ENCODE peak calls at places on chromosome 19, in eight cellular contexts. V, R, P, O, B, U, E and H are unnamed samples.

GRCh38 chr19:18850560-18851375 is 19.0 kb downstream of the UPF1 start:
- DNase-seq in U (no peak), O (no peak), P (no peak), B (no peak), V (no peak), R (peak), E (no peak), H (no peak)

GRCh38 chr19:13984186-13984585 is 21.9 kb downstream of the RFX1 start:
- DNase-seq in V (no peak), U (no peak), R (no peak), B (no peak), P (no peak), O (no peak), E (no peak), H (no peak)

GRCh38 chr19:6250024-6250605 is 29.7 kb downstream of the MLLT1 start:
- DNase-seq in P (no peak), B (no peak), R (no peak), V (no peak), O (no peak), U (no peak), E (no peak), H (no peak)

GRCh38 chr19:40530091-40530901 is 46.4 kb upstream of the SHKBP1 start:
- DNase-seq in U (no peak), B (no peak), V (no peak), R (peak), P (no peak), O (no peak), E (peak), H (no peak)

GRCh38 chr19:46861691-46862503 is 1.1 kb downstream of the ARHGAP35 start:
- DNase-seq in P (peak), R (peak), E (no peak), V (no peak), B (no peak), U (no peak), O (no peak), H (no peak)

GRCh38 chr19:33064117-33064777 is 441 bp downstream of the RHPN2 start:
- DNase-seq in E (no peak), O (no peak), B (no peak), P (peak), V (no peak), U (no peak), R (peak), H (no peak)

GRCh38 chr19:46571495-46571894 is 29.6 kb upstream of the CALM3 start:
- DNase-seq in P (no peak), O (no peak), E (peak), U (no peak), R (no peak), V (no peak), B (peak), H (peak)

GRCh38 chr19:48501446-48501960 is 10.1 kb downstream of the LMTK3 start:
- DNase-seq in E (peak), U (no peak), P (peak), B (no peak), R (peak), O (no peak), V (peak), H (no peak)

GRCh38 chr19:4186087-4186993 is 3.9 kb downstream of the ANKRD24 start:
- DNase-seq in R (no peak), V (peak), B (peak), E (peak), U (no peak), O (no peak), P (peak), H (peak)

GRCh38 chr19:16988661-16989060 is 37.9 kb downstream of the CPAMD8 start:
- DNase-seq in P (no peak), V (no peak), E (no peak), B (no peak), O (no peak), R (no peak), U (no peak), H (no peak)

GRCh38 chr19:13010038-13010991 is 15.0 kb downstream of the NFIX start:
- DNase-seq in O (no peak), E (no peak), P (peak), R (peak), B (peak), U (no peak), V (no peak), H (no peak)

GRCh38 chr19:14476663-14477401 is 1.7 kb upstream of the PTGER1 start:
- DNase-seq in R (peak), U (no peak), P (peak), E (peak), O (peak), V (peak), B (peak), H (no peak)

GRCh38 chr19:47512183-47512947 is 2.5 kb downstream of the NAPA start:
- DNase-seq in U (no peak), P (peak), B (peak), O (peak), R (no peak), E (no peak), V (no peak), H (no peak)

GRCh38 chr19:35908977-35909683 is 1.0 kb upstream of the TYROBP start:
- DNase-seq in P (peak), V (no peak), E (no peak), U (no peak), R (peak), O (no peak), B (no peak), H (no peak)

GRCh38 chr19:18020212-18021067 is 12.5 kb downstream of the ARRDC2 start:
- DNase-seq in R (peak), B (peak), V (no peak), E (no peak), P (peak), O (no peak), U (peak), H (no peak)

GRCh38 chr19:35596366-35596999 is 10.5 kb downstream of the PMIS2 start:
- DNase-seq in O (no peak), R (no peak), V (no peak), U (no peak), P (no peak), E (peak), B (peak), H (no peak)

GRCh38 chr19:28553005-28553404 is 659.9 kb downstream of the UQCRFS1 start:
- DNase-seq in B (no peak), E (no peak), O (no peak), R (no peak), U (no peak), P (no peak), V (no peak), H (peak)

GRCh38 chr19:12937243-12938053 is 961 bp upstream of the CALR start:
- DNase-seq in E (no peak), O (no peak), U (no peak), P (peak), V (no peak), B (no peak), R (peak), H (no peak)

GRCh38 chr19:57701625-57702024 is 7.4 kb downstream of the ZNF154 start:
- DNase-seq in B (no peak), O (no peak), R (no peak), U (no peak), P (no peak), V (no peak), E (no peak), H (no peak)

GRCh38 chr19:34317311-34317927 is 47.6 kb upstream of the GPI start:
- DNase-seq in E (no peak), R (no peak), O (no peak), U (no peak), V (no peak), P (no peak), B (peak), H (no peak)

GRCh38 chr19:48292798-48293197 is 22.9 kb downstream of the ZNF114 start:
- DNase-seq in R (no peak), B (peak), V (no peak), O (no peak), P (no peak), U (no peak), E (no peak), H (no peak)

GRCh38 chr19:17107546-17108452 is 32.2 kb downstream of the MYO9B start:
- DNase-seq in B (peak), O (peak), P (peak), R (peak), U (peak), E (peak), V (no peak), H (peak)

GRCh38 chr19:7637374-7638256 is 705 bp downstream of the STXBP2 start:
- DNase-seq in E (peak), P (peak), B (peak), R (peak), U (no peak), V (no peak), O (no peak), H (no peak)

GRCh38 chr19:16442386-16443276 is 29.1 kb downstream of the EPS15L1 start:
- DNase-seq in P (peak), E (no peak), R (no peak), O (no peak), B (no peak), U (no peak), V (no peak), H (no peak)

GRCh38 chr19:49692102-49692599 is 1.2 kb downstream of the CPT1C start:
- DNase-seq in R (no peak), U (no peak), P (no peak), O (no peak), B (no peak), E (no peak), V (no peak), H (no peak)

GRCh38 chr19:49689133-49690072 is at the start of gene ADM5:
- DNase-seq in U (no peak), V (no peak), E (no peak), B (no peak), O (no peak), R (no peak), P (peak), H (no peak)

GRCh38 chr19:49690073-49690655 is 752 bp upstream of the CPT1C start:
- DNase-seq in P (no peak), O (no peak), R (peak), B (no peak), V (no peak), U (no peak), E (no peak), H (no peak)

GRCh38 chr19:49691243-49692101 is 556 bp downstream of the CPT1C start:
- DNase-seq in R (no peak), E (no peak), O (no peak), P (no peak), U (no peak), B (peak), V (no peak), H (peak)

GRCh38 chr19:49690656-49691242 is at the start of gene CPT1C:
- DNase-seq in B (peak), O (no peak), E (no peak), V (peak), P (peak), U (no peak), R (peak), H (peak)
- TF ChIP-seq CTCF in B (no peak), O (no peak), E (no peak), V (no peak), P (no peak), U (no peak), R (no peak), H (no peak)

GRCh38 chr19:38417544-38418506 is 8.2 kb downstream of the RASGRP4 start:
- DNase-seq in B (no peak), V (no peak), U (no peak), R (peak), O (no peak), E (peak), P (peak), H (no peak)
- TF ChIP-seq CTCF in B (no peak), V (no peak), U (no peak), R (no peak), O (no peak), E (no peak), P (no peak), H (no peak)

DNA sequence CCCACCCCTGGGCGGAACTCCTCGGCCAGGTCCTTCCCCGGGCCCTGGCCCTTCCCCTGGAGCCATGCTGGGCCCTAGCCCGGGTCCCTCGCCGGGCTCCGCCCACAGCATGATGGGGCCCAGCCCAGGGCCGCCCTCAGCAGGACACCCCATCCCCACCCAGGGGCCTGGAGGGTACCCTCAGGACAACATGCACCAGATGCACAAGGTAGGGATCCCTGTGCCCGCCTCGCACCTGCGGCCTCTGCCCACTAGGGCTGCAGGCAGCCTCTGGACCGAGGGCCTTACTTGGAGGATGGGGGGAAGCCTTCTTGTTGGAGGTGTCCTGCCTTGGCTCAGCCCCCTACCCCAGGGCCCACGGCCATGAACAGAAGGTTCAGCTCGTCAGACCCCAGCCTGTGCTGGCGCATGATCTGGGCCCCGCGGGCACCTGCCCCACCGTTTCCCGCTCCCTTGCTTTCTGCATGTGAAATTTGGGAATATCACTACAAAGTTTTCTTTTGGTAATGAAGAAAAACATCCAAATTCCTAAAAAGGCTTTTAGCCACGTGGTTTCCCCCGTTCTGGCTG is 23.4 kb downstream of the SMARCA4 start:
- DNase-seq in P (no peak), O (no peak), R (no peak), U (no peak), B (no peak), E (no peak), V (no peak), H (no peak)
- TF ChIP-seq CTCF in P (no peak), O (no peak), R (no peak), U (no peak), B (no peak), E (no peak), V (no peak), H (no peak)

DNA sequence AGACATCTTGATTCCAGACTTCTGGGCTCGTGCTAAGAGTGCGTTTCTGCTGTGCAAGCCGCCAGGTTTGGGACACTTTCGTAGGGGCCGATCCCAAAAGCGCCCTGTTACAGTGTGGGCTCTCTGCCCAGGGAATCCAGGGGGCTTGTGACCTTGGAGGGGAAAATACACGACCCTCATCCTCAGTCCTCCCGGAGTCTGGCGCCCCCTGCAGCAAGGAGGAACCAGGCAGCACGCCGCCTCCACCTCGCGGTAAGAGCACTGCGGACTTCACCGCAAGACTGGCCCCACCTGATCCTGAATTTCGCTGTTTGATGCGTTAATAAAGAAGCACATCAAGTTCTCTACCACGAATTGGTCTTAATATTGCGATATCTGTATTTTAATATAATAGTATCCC is 5.2 kb downstream of the POLRMT start:
- DNase-seq in U (no peak), O (no peak), P (no peak), R (no peak), V (no peak), E (no peak), B (no peak), H (no peak)
- TF ChIP-seq CTCF in U (no peak), O (peak), P (peak), R (peak), V (no peak), E (peak), B (peak), H (peak)

GRCh38 chr19:42942187-42942789 is 5.3 kb upstream of the PSG7 start:
- DNase-seq in R (no peak), U (no peak), P (no peak), B (peak), E (peak), O (no peak), V (no peak), H (no peak)
- TF ChIP-seq CTCF in R (no peak), U (no peak), P (no peak), B (peak), E (peak), O (peak), V (no peak), H (no peak)

GRCh38 chr19:20278342-20278741 is 111.3 kb downstream of the ZNF486 start:
- DNase-seq in V (no peak), U (no peak), P (peak), R (no peak), B (no peak), O (no peak), E (no peak), H (no peak)
- TF ChIP-seq CTCF in V (no peak), U (no peak), P (peak), R (peak), B (no peak), O (no peak), E (no peak), H (peak)